ENCODE peak calls at places on chromosome 9, in ten cellular contexts. T is lung, E is aorta, N is body of pancreas, G is adrenal gland, U is fibroblast of lung, L is PC-9, D is WERI-Rb-1, H is SK-N-SH, P is left ventricle myocardium inferior. C is an unnamed sample.

GRCh38 chr9:79809931-79810330 is 238.2 kb downstream of the TLE4 start:
- DNase-seq in T (no peak), E (no peak), N (no peak), G (no peak), U (peak; percentile 84), L (no peak), D (no peak), H (no peak), P (no peak), C (no peak)

GRCh38 chr9:114799441-114799840 is 6.4 kb downstream of the TNFSF15 start:
- DNase-seq in T (no peak), E (no peak), N (no peak), G (no peak), U (no peak), L (no peak), D (peak; percentile 43), H (peak; percentile 17), P (no peak), C (no peak)

GRCh38 chr9:104977168-104977567 is 49.2 kb upstream of the ABCA1 start:
- DNase-seq in T (no peak), E (no peak), N (no peak), G (no peak), U (no peak), L (no peak), D (no peak), H (no peak), P (no peak), C (no peak)

GRCh38 chr9:72633966-72634365 is 112.6 kb downstream of the TMC1 start:
- DNase-seq in T (no peak), E (no peak), N (no peak), G (no peak), U (peak; percentile 31), L (no peak), D (no peak), H (no peak), P (no peak), C (no peak)

GRCh38 chr9:38282756-38283155 is 109.7 kb upstream of the ALDH1B1 start:
- DNase-seq in T (no peak), E (no peak), N (no peak), G (no peak), U (no peak), L (no peak), D (no peak), H (no peak), P (no peak), C (no peak)

GRCh38 chr9:130607640-130608420 is 28.5 kb downstream of the FUBP3 start:
- DNase-seq in T (no peak), E (no peak), N (no peak), G (peak; percentile 70), U (peak; percentile 38), L (no peak), D (no peak), H (no peak), P (no peak), C (no peak)

GRCh38 chr9:15873573-15874177 is 320.8 kb downstream of the CCDC171 start:
- DNase-seq in T (no peak), E (no peak), N (no peak), G (no peak), U (peak; percentile 84), L (no peak), D (no peak), H (peak; percentile 35), P (no peak), C (no peak)

GRCh38 chr9:110748251-110748893 is 79.8 kb downstream of the MUSK start:
- DNase-seq in T (no peak), E (no peak), N (no peak), G (no peak), U (no peak), L (peak; percentile 76), D (no peak), H (no peak), P (no peak), C (no peak)

GRCh38 chr9:34375901-34376595 is 650 bp downstream of the MYORG start:
- DNase-seq in T (peak; percentile 57), E (peak; percentile 62), N (peak; percentile 75), G (peak; percentile 76), U (no peak), L (peak; percentile 45), D (peak; percentile 80), H (peak; percentile 76), P (peak; percentile 56), C (no peak)

GRCh38 chr9:121674952-121675351 is 23.5 kb downstream of the DAB2IP start:
- DNase-seq in T (no peak), E (peak; percentile 36), N (no peak), G (no peak), U (no peak), L (no peak), D (no peak), H (no peak), P (no peak), C (no peak)

GRCh38 chr9:13928988-13929387 is 385.0 kb downstream of the NFIB start:
- DNase-seq in T (no peak), E (no peak), N (no peak), G (no peak), U (no peak), L (no peak), D (no peak), H (no peak), P (no peak), C (no peak)

GRCh38 chr9:7154003-7154619 is 396.3 kb downstream of the KDM4C start:
- DNase-seq in T (no peak), E (no peak), N (no peak), G (no peak), U (no peak), L (no peak), D (peak; percentile 75), H (peak; percentile 65), P (no peak), C (no peak)

GRCh38 chr9:16103613-16104012 is 550.8 kb downstream of the CCDC171 start:
- DNase-seq in T (no peak), E (no peak), N (peak; percentile 50), G (peak; percentile 77), U (peak; percentile 93), L (no peak), D (peak; percentile 69), H (no peak), P (no peak), C (no peak)

GRCh38 chr9:92468206-92468605 is 14.1 kb downstream of the ASPN start:
- DNase-seq in T (no peak), E (no peak), N (no peak), G (no peak), U (no peak), L (no peak), D (no peak), H (no peak), P (no peak), C (no peak)

GRCh38 chr9:87336914-87337333 is 160.7 kb upstream of the DAPK1 start:
- DNase-seq in T (no peak), E (no peak), N (peak; percentile 76), G (peak; percentile 64), U (peak; percentile 91), L (peak; percentile 75), D (peak; percentile 28), H (peak; percentile 60), P (no peak), C (no peak)

DNA sequence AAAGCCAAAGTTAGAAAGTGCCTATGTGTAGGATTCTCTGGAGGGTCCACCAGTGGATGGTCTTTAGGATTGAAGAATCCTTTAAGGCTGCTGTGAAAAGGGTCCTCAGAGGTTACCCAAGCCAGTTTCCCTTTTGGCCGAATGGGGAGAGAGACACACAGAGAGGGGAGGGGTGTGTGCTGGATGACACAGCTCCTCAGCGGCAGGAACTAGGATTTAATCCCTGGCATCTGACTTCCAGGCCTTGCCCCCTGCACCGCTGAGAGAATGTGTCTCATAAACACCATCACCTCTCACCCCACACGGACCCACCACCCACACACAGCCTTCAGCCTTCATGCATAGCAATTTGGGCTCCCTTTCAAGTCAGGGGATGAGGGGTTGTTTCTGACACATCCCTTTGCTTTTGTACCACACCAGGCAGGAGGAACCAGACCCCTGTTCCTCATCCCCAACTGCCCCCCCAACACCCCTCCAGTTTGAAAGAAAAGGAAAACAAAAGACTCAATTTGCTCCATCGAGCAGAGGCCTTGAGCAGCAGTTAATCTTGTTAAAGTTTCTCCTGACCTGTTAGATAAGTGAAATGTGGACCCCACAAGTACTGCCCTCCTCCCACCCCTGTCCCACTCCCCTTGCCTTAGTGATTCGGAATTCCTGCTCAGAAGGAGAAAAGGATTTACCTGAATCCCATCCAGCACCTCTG is 4.0 kb downstream of the PAPPA start:
- DNase-seq in T (no peak), E (no peak), N (no peak), G (no peak), U (peak; percentile 56), L (no peak), D (peak; percentile 22), H (no peak), P (no peak), C (no peak)
- H3K27me3 ChIP-seq in T (peaks cover 6% of the 10 kb centered on the region), E (no peaks in the 10 kb centered on the region), N (no peaks in the 10 kb centered on the region), G (peaks cover 10% of the 10 kb centered on the region), U (no peaks in the 10 kb centered on the region), L (no peaks in the 10 kb centered on the region), D (peaks cover 10% of the 10 kb centered on the region), H (no peaks in the 10 kb centered on the region), P (peaks cover 30% of the 10 kb centered on the region), C (peaks cover 32% of the 10 kb centered on the region)

GRCh38 chr9:129064499-129064908 is 16.4 kb upstream of the DOLPP1 start:
- DNase-seq in T (no peak), E (no peak), N (no peak), G (peak; percentile 70), U (no peak), L (no peak), D (no peak), H (no peak), P (no peak), C (no peak)
- H3K27ac ChIP-seq in T (no peak overlapping the region), E (no peak overlapping the region), N (no peak overlapping the region), G (peak overlapping the region; percentile 50), U (no peak overlapping the region), L (no peak overlapping the region), D (no peak overlapping the region), H (no peak overlapping the region), P (no peak overlapping the region), C (no peak overlapping the region)

GRCh38 chr9:126604706-126605105 is 9.0 kb upstream of the LMX1B start:
- DNase-seq in T (no peak), E (no peak), N (no peak), G (no peak), U (no peak), L (no peak), D (no peak), H (no peak), P (no peak), C (no peak)
- H3K27me3 ChIP-seq in T (no peaks in the 10 kb centered on the region), E (no peaks in the 10 kb centered on the region), N (no peaks in the 10 kb centered on the region), G (peaks cover 6% of the 10 kb centered on the region), U (peaks cover 15% of the 10 kb centered on the region), L (peaks cover 36% of the 10 kb centered on the region), D (peaks cover 2% of the 10 kb centered on the region), H (peaks cover 45% of the 10 kb centered on the region), P (peaks cover 49% of the 10 kb centered on the region), C (peaks cover 12% of the 10 kb centered on the region)

DNA sequence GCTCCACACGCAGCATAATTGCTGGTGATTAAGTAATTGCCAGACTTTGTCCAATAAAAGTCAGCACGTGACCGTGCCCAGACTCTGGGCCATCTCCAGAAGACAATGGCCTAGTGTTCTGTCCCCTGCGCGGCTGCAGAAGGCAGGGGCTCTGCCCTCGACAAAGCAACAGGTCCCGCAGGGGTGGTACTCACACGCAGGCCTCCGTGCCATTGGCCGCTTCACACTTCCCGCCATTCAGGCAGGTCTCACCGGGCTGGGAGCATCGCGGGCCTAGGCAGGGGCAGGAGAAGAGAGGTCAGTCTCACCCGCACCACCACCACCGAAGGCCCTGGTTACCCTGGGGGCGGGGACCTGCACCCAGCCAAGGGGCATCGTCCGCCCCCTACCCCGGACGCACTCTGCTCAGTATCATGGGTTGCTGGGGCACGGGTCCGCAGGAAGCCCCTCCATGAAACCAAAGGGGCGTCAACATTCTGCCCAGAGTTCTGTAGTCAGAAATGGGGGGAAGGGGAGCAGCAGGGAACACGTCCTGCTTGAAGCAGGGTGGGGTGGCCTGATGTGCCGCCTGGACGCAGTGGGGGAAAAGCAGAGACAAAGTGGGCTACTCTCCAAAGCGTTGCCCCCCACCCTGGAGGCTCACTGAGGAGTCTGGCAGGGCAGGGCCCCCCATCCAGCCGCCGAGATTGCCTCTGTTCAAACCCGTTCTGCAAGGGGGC is 1.9 kb downstream of the NOTCH1 start:
- DNase-seq in T (no peak), E (no peak), N (peak; percentile 79), G (no peak), U (no peak), L (no peak), D (no peak), H (no peak), P (no peak), C (no peak)
- H3K27ac ChIP-seq in T (peak overlapping the region; percentile 38), E (no peak overlapping the region), N (peak overlapping the region; percentile 99), G (peak overlapping the region; percentile 93), U (no peak overlapping the region), L (no peak overlapping the region), D (peak overlapping the region; percentile 66), H (no peak overlapping the region), P (peak overlapping the region; percentile 98), C (peak overlapping the region; percentile 97)

C was measured in suprapubic skin.